ENCODE peak calls at places on chromosome 4, in seven cellular contexts. One of them, this sample, is unnamed.

GRCh38 chr4:92791876-92792490 is 488.2 kb downstream of the GRID2 start:
- DNase-seq in fibroblast of the aortic adventitia: no peak
- DNase-seq in activated CD8-positive, alpha-beta memory T cell treated with anti-CD3 and anti-CD28 coated beads, Interleukin-2, amount 10 ng/mL, durations not matched to agents 7 days and 5 days: no peak
- DNase-seq in breast epithelium: no peak
- DNase-seq in bronchial epithelial cell: no peak
- DNase-seq in right atrium auricular region: no peak
- DNase-seq in transverse colon: no peak
- DNase-seq in this sample: peak

GRCh38 chr4:157244348-157244747 is 23.8 kb downstream of the GRIA2 start:
- DNase-seq in breast epithelium: no peak
- DNase-seq in activated CD8-positive, alpha-beta memory T cell treated with anti-CD3 and anti-CD28 coated beads, Interleukin-2, amount 10 ng/mL, durations not matched to agents 7 days and 5 days: no peak
- DNase-seq in bronchial epithelial cell: no peak
- DNase-seq in fibroblast of the aortic adventitia: no peak
- DNase-seq in transverse colon: no peak
- DNase-seq in right atrium auricular region: no peak
- DNase-seq in this sample: no peak

GRCh38 chr4:1554246-1554875 is 129.8 kb downstream of the FAM53A start:
- DNase-seq in transverse colon: no peak
- DNase-seq in bronchial epithelial cell: no peak
- DNase-seq in activated CD8-positive, alpha-beta memory T cell treated with anti-CD3 and anti-CD28 coated beads, Interleukin-2, amount 10 ng/mL, durations not matched to agents 7 days and 5 days: no peak
- DNase-seq in right atrium auricular region: no peak
- DNase-seq in fibroblast of the aortic adventitia: no peak
- DNase-seq in breast epithelium: no peak
- DNase-seq in this sample: no peak

GRCh38 chr4:76090241-76090691 is 15.8 kb downstream of the ART3 start:
- DNase-seq in activated CD8-positive, alpha-beta memory T cell treated with anti-CD3 and anti-CD28 coated beads, Interleukin-2, amount 10 ng/mL, durations not matched to agents 7 days and 5 days: no peak
- DNase-seq in bronchial epithelial cell: peak
- DNase-seq in right atrium auricular region: no peak
- DNase-seq in fibroblast of the aortic adventitia: peak
- DNase-seq in breast epithelium: peak
- DNase-seq in transverse colon: no peak
- DNase-seq in this sample: peak

GRCh38 chr4:94491322-94491721 is 39.6 kb downstream of the PDLIM5 start:
- DNase-seq in breast epithelium: no peak
- DNase-seq in bronchial epithelial cell: peak
- DNase-seq in transverse colon: no peak
- DNase-seq in right atrium auricular region: no peak
- DNase-seq in activated CD8-positive, alpha-beta memory T cell treated with anti-CD3 and anti-CD28 coated beads, Interleukin-2, amount 10 ng/mL, durations not matched to agents 7 days and 5 days: no peak
- DNase-seq in fibroblast of the aortic adventitia: peak
- DNase-seq in this sample: no peak

GRCh38 chr4:56804551-56804950 is 16.9 kb downstream of the SPINK2 start:
- DNase-seq in right atrium auricular region: no peak
- DNase-seq in transverse colon: no peak
- DNase-seq in activated CD8-positive, alpha-beta memory T cell treated with anti-CD3 and anti-CD28 coated beads, Interleukin-2, amount 10 ng/mL, durations not matched to agents 7 days and 5 days: no peak
- DNase-seq in fibroblast of the aortic adventitia: no peak
- DNase-seq in bronchial epithelial cell: peak
- DNase-seq in breast epithelium: no peak
- DNase-seq in this sample: peak

GRCh38 chr4:98864560-98864959 is 64.4 kb downstream of the EIF4E start:
- DNase-seq in right atrium auricular region: no peak
- DNase-seq in transverse colon: peak
- DNase-seq in bronchial epithelial cell: peak
- DNase-seq in fibroblast of the aortic adventitia: no peak
- DNase-seq in activated CD8-positive, alpha-beta memory T cell treated with anti-CD3 and anti-CD28 coated beads, Interleukin-2, amount 10 ng/mL, durations not matched to agents 7 days and 5 days: peak
- DNase-seq in breast epithelium: no peak
- DNase-seq in this sample: no peak

GRCh38 chr4:183556947-183557346 is 52.1 kb downstream of the ING2 start:
- DNase-seq in activated CD8-positive, alpha-beta memory T cell treated with anti-CD3 and anti-CD28 coated beads, Interleukin-2, amount 10 ng/mL, durations not matched to agents 7 days and 5 days: no peak
- DNase-seq in breast epithelium: no peak
- DNase-seq in fibroblast of the aortic adventitia: no peak
- DNase-seq in transverse colon: no peak
- DNase-seq in bronchial epithelial cell: no peak
- DNase-seq in right atrium auricular region: no peak
- DNase-seq in this sample: no peak

GRCh38 chr4:113657834-113658233 is 103.7 kb downstream of the CAMK2D start:
- DNase-seq in fibroblast of the aortic adventitia: peak
- DNase-seq in bronchial epithelial cell: peak
- DNase-seq in right atrium auricular region: no peak
- DNase-seq in activated CD8-positive, alpha-beta memory T cell treated with anti-CD3 and anti-CD28 coated beads, Interleukin-2, amount 10 ng/mL, durations not matched to agents 7 days and 5 days: no peak
- DNase-seq in transverse colon: no peak
- DNase-seq in breast epithelium: no peak
- DNase-seq in this sample: no peak

GRCh38 chr4:19752600-19752999 is 499.1 kb upstream of the SLIT2 start:
- DNase-seq in activated CD8-positive, alpha-beta memory T cell treated with anti-CD3 and anti-CD28 coated beads, Interleukin-2, amount 10 ng/mL, durations not matched to agents 7 days and 5 days: no peak
- DNase-seq in right atrium auricular region: no peak
- DNase-seq in transverse colon: no peak
- DNase-seq in breast epithelium: no peak
- DNase-seq in fibroblast of the aortic adventitia: no peak
- DNase-seq in bronchial epithelial cell: no peak
- DNase-seq in this sample: no peak

GRCh38 chr4:139986621-139987510 is 167.1 kb downstream of the MAML3 start:
- DNase-seq in fibroblast of the aortic adventitia: no peak
- DNase-seq in activated CD8-positive, alpha-beta memory T cell treated with anti-CD3 and anti-CD28 coated beads, Interleukin-2, amount 10 ng/mL, durations not matched to agents 7 days and 5 days: no peak
- DNase-seq in breast epithelium: no peak
- DNase-seq in bronchial epithelial cell: no peak
- DNase-seq in transverse colon: no peak
- DNase-seq in right atrium auricular region: no peak
- DNase-seq in this sample: no peak

GRCh38 chr4:183906736-183907651 is 1.9 kb downstream of the STOX2 start:
- DNase-seq in right atrium auricular region: no peak
- DNase-seq in breast epithelium: no peak
- DNase-seq in bronchial epithelial cell: no peak
- DNase-seq in transverse colon: no peak
- DNase-seq in fibroblast of the aortic adventitia: no peak
- DNase-seq in activated CD8-positive, alpha-beta memory T cell treated with anti-CD3 and anti-CD28 coated beads, Interleukin-2, amount 10 ng/mL, durations not matched to agents 7 days and 5 days: no peak
- DNase-seq in this sample: no peak

GRCh38 chr4:73408181-73408867 is 4.2 kb downstream of the ALB start:
- DNase-seq in bronchial epithelial cell: no peak
- DNase-seq in transverse colon: no peak
- DNase-seq in right atrium auricular region: no peak
- DNase-seq in activated CD8-positive, alpha-beta memory T cell treated with anti-CD3 and anti-CD28 coated beads, Interleukin-2, amount 10 ng/mL, durations not matched to agents 7 days and 5 days: no peak
- DNase-seq in fibroblast of the aortic adventitia: no peak
- DNase-seq in breast epithelium: no peak
- DNase-seq in this sample: no peak

GRCh38 chr4:155543126-155543765 is 123.4 kb upstream of the GUCY1A1 start:
- DNase-seq in breast epithelium: no peak
- DNase-seq in fibroblast of the aortic adventitia: peak
- DNase-seq in right atrium auricular region: no peak
- DNase-seq in transverse colon: no peak
- DNase-seq in activated CD8-positive, alpha-beta memory T cell treated with anti-CD3 and anti-CD28 coated beads, Interleukin-2, amount 10 ng/mL, durations not matched to agents 7 days and 5 days: no peak
- DNase-seq in bronchial epithelial cell: peak
- DNase-seq in this sample: peak

GRCh38 chr4:140109626-140110213 is 44.3 kb downstream of the MAML3 start:
- DNase-seq in right atrium auricular region: no peak
- DNase-seq in transverse colon: no peak
- DNase-seq in fibroblast of the aortic adventitia: no peak
- DNase-seq in breast epithelium: no peak
- DNase-seq in activated CD8-positive, alpha-beta memory T cell treated with anti-CD3 and anti-CD28 coated beads, Interleukin-2, amount 10 ng/mL, durations not matched to agents 7 days and 5 days: no peak
- DNase-seq in bronchial epithelial cell: no peak
- DNase-seq in this sample: no peak

GRCh38 chr4:40311811-40312346 is 23.3 kb upstream of the CHRNA9 start:
- DNase-seq in right atrium auricular region: no peak
- DNase-seq in activated CD8-positive, alpha-beta memory T cell treated with anti-CD3 and anti-CD28 coated beads, Interleukin-2, amount 10 ng/mL, durations not matched to agents 7 days and 5 days: no peak
- DNase-seq in transverse colon: no peak
- DNase-seq in bronchial epithelial cell: peak
- DNase-seq in fibroblast of the aortic adventitia: no peak
- DNase-seq in breast epithelium: no peak
- DNase-seq in this sample: no peak

GRCh38 chr4:47390438-47391125 is 72.9 kb downstream of the COMMD8 start:
- DNase-seq in right atrium auricular region: no peak
- DNase-seq in activated CD8-positive, alpha-beta memory T cell treated with anti-CD3 and anti-CD28 coated beads, Interleukin-2, amount 10 ng/mL, durations not matched to agents 7 days and 5 days: no peak
- DNase-seq in fibroblast of the aortic adventitia: peak
- DNase-seq in breast epithelium: no peak
- DNase-seq in bronchial epithelial cell: no peak
- DNase-seq in transverse colon: no peak
- DNase-seq in this sample: no peak

GRCh38 chr4:187504974-187505797 is 490.4 kb upstream of the ZFP42 start:
- DNase-seq in transverse colon: no peak
- DNase-seq in breast epithelium: no peak
- DNase-seq in bronchial epithelial cell: no peak
- DNase-seq in fibroblast of the aortic adventitia: no peak
- DNase-seq in activated CD8-positive, alpha-beta memory T cell treated with anti-CD3 and anti-CD28 coated beads, Interleukin-2, amount 10 ng/mL, durations not matched to agents 7 days and 5 days: no peak
- DNase-seq in right atrium auricular region: no peak
- DNase-seq in this sample: no peak

GRCh38 chr4:140223056-140223810 is 69.2 kb upstream of the MAML3 start:
- DNase-seq in breast epithelium: no peak
- DNase-seq in bronchial epithelial cell: peak
- DNase-seq in transverse colon: no peak
- DNase-seq in activated CD8-positive, alpha-beta memory T cell treated with anti-CD3 and anti-CD28 coated beads, Interleukin-2, amount 10 ng/mL, durations not matched to agents 7 days and 5 days: no peak
- DNase-seq in right atrium auricular region: no peak
- DNase-seq in fibroblast of the aortic adventitia: no peak
- DNase-seq in this sample: no peak

GRCh38 chr4:41822326-41822725 is 73.8 kb upstream of the PHOX2B start:
- DNase-seq in breast epithelium: no peak
- DNase-seq in fibroblast of the aortic adventitia: no peak
- DNase-seq in bronchial epithelial cell: no peak
- DNase-seq in right atrium auricular region: no peak
- DNase-seq in activated CD8-positive, alpha-beta memory T cell treated with anti-CD3 and anti-CD28 coated beads, Interleukin-2, amount 10 ng/mL, durations not matched to agents 7 days and 5 days: no peak
- DNase-seq in transverse colon: no peak
- DNase-seq in this sample: no peak

GRCh38 chr4:2280531-2281300 is 18.8 kb upstream of the MXD4 start:
- DNase-seq in bronchial epithelial cell: no peak
- DNase-seq in fibroblast of the aortic adventitia: no peak
- DNase-seq in breast epithelium: no peak
- DNase-seq in right atrium auricular region: no peak
- DNase-seq in activated CD8-positive, alpha-beta memory T cell treated with anti-CD3 and anti-CD28 coated beads, Interleukin-2, amount 10 ng/mL, durations not matched to agents 7 days and 5 days: no peak
- DNase-seq in transverse colon: no peak
- DNase-seq in this sample: no peak

GRCh38 chr4:96352051-96352517 is 512.2 kb downstream of the PDHA2 start:
- DNase-seq in transverse colon: no peak
- DNase-seq in fibroblast of the aortic adventitia: no peak
- DNase-seq in right atrium auricular region: no peak
- DNase-seq in activated CD8-positive, alpha-beta memory T cell treated with anti-CD3 and anti-CD28 coated beads, Interleukin-2, amount 10 ng/mL, durations not matched to agents 7 days and 5 days: no peak
- DNase-seq in breast epithelium: no peak
- DNase-seq in bronchial epithelial cell: peak
- DNase-seq in this sample: no peak

GRCh38 chr4:140684314-140684713 is 71.9 kb downstream of the TBC1D9 start:
- DNase-seq in transverse colon: no peak
- DNase-seq in activated CD8-positive, alpha-beta memory T cell treated with anti-CD3 and anti-CD28 coated beads, Interleukin-2, amount 10 ng/mL, durations not matched to agents 7 days and 5 days: no peak
- DNase-seq in fibroblast of the aortic adventitia: no peak
- DNase-seq in bronchial epithelial cell: no peak
- DNase-seq in right atrium auricular region: no peak
- DNase-seq in breast epithelium: no peak
- DNase-seq in this sample: no peak

GRCh38 chr4:105496899-105497298 is 23.0 kb upstream of the PPA2 start:
- DNase-seq in activated CD8-positive, alpha-beta memory T cell treated with anti-CD3 and anti-CD28 coated beads, Interleukin-2, amount 10 ng/mL, durations not matched to agents 7 days and 5 days: no peak
- DNase-seq in bronchial epithelial cell: no peak
- DNase-seq in transverse colon: no peak
- DNase-seq in right atrium auricular region: no peak
- DNase-seq in breast epithelium: no peak
- DNase-seq in fibroblast of the aortic adventitia: no peak
- DNase-seq in this sample: no peak

GRCh38 chr4:11842620-11843263 is 414.0 kb upstream of the HS3ST1 start:
- DNase-seq in breast epithelium: no peak
- DNase-seq in bronchial epithelial cell: peak
- DNase-seq in activated CD8-positive, alpha-beta memory T cell treated with anti-CD3 and anti-CD28 coated beads, Interleukin-2, amount 10 ng/mL, durations not matched to agents 7 days and 5 days: no peak
- DNase-seq in fibroblast of the aortic adventitia: no peak
- DNase-seq in right atrium auricular region: no peak
- DNase-seq in transverse colon: no peak
- DNase-seq in this sample: no peak